ENCODE peak calls at places on chromosomes 13 and 19, in six cellular contexts. I is A549, K is K562, J is GM12878, S is endothelial cell of umbilical vein, A is HepG2. F is an unnamed sample.
A peak's percentile ranks its signal among the peaks of the same experiment; 100 is the strongest.

GRCh38 chr13:34816118-34816517 is 126.0 kb upstream of the NBEA start:
- DNase-seq in I (no peak), K (no peak), J (no peak), S (no peak), A (no peak), F (no peak)

GRCh38 chr19:41226053-41226873 is 7.2 kb downstream of the AXL start:
- DNase-seq in I (peak; percentile 97), K (peak; percentile 93), J (no peak), S (peak; percentile 59), A (peak; percentile 68), F (peak; percentile 81)

GRCh38 chr13:112532837-112533745 is 54.9 kb downstream of the TUBGCP3 start:
- DNase-seq in I (no peak), K (no peak), J (no peak), S (no peak), A (no peak), F (peak; percentile 24)

GRCh38 chr19:18386543-18387251 is 739 bp downstream of the GDF15 start:
- DNase-seq in I (no peak), K (peak; percentile 43), J (no peak), S (no peak), A (no peak), F (no peak)

GRCh38 chr13:95099541-95099940 is 201.7 kb downstream of the ABCC4 start:
- DNase-seq in I (peak; percentile 27), K (no peak), J (no peak), S (peak; percentile 72), A (peak; percentile 36), F (no peak)

GRCh38 chr19:18650468-18651001 is 13.7 kb downstream of the KLHL26 start:
- DNase-seq in I (no peak), K (peak; percentile 62), J (no peak), S (peak; percentile 81), A (no peak), F (no peak)

GRCh38 chr13:37241786-37242185 is 136.3 kb upstream of the CSNK1A1L start:
- DNase-seq in I (no peak), K (no peak), J (no peak), S (no peak), A (no peak), F (no peak)

GRCh38 chr13:32407854-32408253 is 20.1 kb downstream of the N4BP2L1 start:
- DNase-seq in I (no peak), K (no peak), J (no peak), S (no peak), A (no peak), F (no peak)

GRCh38 chr13:66009241-66009640 is 1220.9 kb downstream of the PCDH9 start:
- DNase-seq in I (no peak), K (no peak), J (no peak), S (no peak), A (no peak), F (no peak)

GRCh38 chr19:34482380-34483250 is 1.1 kb downstream of the WTIP start:
- DNase-seq in I (peak; percentile 59), K (no peak), J (no peak), S (peak; percentile 30), A (no peak), F (no peak)

GRCh38 chr13:105037064-105037463 is 1498.4 kb downstream of the EFNB2 start:
- DNase-seq in I (no peak), K (no peak), J (no peak), S (peak; percentile 51), A (no peak), F (no peak)

GRCh38 chr19:12667903-12668302 is 1.3 kb downstream of the WDR83 start:
- DNase-seq in I (no peak), K (no peak), J (no peak), S (no peak), A (no peak), F (no peak)

GRCh38 chr13:101065314-101065713 is 351.0 kb downstream of the NALCN start:
- DNase-seq in I (no peak), K (no peak), J (no peak), S (no peak), A (no peak), F (no peak)

GRCh38 chr19:57239982-57240310 is 486 bp upstream of the ZNF805 start:
- DNase-seq in I (no peak), K (no peak), J (no peak), S (no peak), A (no peak), F (no peak)

GRCh38 chr13:103029798-103030197 is 36.4 kb downstream of the SLC10A2 start:
- DNase-seq in I (no peak), K (no peak), J (no peak), S (no peak), A (no peak), F (no peak)

GRCh38 chr19:52923782-52924593 is 760 bp upstream of the ZNF888 start:
- DNase-seq in I (no peak), K (peak; percentile 38), J (no peak), S (peak; percentile 6), A (peak; percentile 39), F (peak; percentile 89)

GRCh38 chr13:38483623-38484022 is 134.0 kb downstream of the UFM1 start:
- DNase-seq in I (no peak), K (no peak), J (no peak), S (no peak), A (no peak), F (peak; percentile 8)

GRCh38 chr19:52527954-52528326 is 472 bp downstream of the ZNF808 start:
- DNase-seq in I (no peak), K (peak; percentile 58), J (no peak), S (no peak), A (no peak), F (no peak)

GRCh38 chr13:82878536-82878935 is 1003.7 kb downstream of the SLITRK1 start:
- DNase-seq in I (no peak), K (no peak), J (no peak), S (no peak), A (no peak), F (no peak)

GRCh38 chr19:38383743-38384142 is 4.1 kb downstream of the GGN start:
- DNase-seq in I (no peak), K (no peak), J (no peak), S (no peak), A (no peak), F (no peak)

GRCh38 chr13:111853766-111854165 is 213.2 kb upstream of the SOX1 start:
- DNase-seq in I (no peak), K (no peak), J (no peak), S (no peak), A (no peak), F (no peak)

DNA sequence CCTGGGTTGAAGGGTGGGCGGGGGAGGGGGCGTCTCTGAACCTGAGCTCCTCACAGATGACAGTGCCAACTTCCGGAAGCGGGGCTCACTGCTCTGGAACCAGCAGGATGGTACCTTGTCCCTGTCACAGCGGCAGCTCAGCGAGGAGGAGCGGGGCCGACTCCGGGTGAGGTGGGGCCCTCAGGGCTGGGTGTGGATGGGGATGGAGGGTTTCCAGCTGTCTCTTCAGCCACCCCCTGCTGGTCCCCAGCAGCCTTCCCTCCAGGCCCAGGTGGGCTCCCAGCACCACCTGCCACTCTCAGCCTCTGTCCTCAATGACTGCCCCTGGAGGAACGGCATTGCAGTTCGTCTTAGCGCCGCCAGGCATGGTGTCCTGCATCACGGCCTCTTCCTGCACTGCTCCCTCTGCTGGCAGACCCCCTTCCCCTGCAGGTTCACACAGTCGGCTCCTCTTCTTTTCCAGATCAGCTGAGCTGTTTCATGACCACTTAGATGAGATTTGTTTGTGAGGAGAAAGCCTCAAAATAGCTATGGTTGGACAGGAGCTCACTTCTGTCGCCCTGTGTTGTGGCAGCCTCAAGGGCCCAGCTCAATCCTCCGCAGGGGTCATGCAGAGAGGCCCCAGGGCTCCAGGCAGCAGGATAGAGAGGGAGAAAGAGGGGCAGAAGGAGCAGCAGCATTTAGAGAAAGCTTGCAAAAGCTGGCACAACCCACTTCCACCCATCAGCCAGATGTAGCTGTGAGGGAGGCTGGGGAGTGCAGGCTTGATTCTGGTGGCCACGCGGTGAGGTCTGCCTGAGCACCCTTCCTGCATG is 2.5 kb upstream of the GARIN5A start:
- DNase-seq in I (peak; percentile 92), K (peak; percentile 73), J (no peak), S (no peak), A (peak; percentile 81), F (no peak)
- TF ChIP-seq MYC in I (no peak), K (no peak), J (no peak), S (no peak), A (no peak), F (peak; percentile 21)

GRCh38 chr13:39531646-39532045 is 71.3 kb downstream of the LHFPL6 start:
- DNase-seq in I (no peak), K (no peak), J (no peak), S (no peak), A (no peak), F (peak; percentile 7)
- TF ChIP-seq MYC in I (no peak), K (no peak), J (no peak), S (no peak), A (no peak), F (no peak)

DNA sequence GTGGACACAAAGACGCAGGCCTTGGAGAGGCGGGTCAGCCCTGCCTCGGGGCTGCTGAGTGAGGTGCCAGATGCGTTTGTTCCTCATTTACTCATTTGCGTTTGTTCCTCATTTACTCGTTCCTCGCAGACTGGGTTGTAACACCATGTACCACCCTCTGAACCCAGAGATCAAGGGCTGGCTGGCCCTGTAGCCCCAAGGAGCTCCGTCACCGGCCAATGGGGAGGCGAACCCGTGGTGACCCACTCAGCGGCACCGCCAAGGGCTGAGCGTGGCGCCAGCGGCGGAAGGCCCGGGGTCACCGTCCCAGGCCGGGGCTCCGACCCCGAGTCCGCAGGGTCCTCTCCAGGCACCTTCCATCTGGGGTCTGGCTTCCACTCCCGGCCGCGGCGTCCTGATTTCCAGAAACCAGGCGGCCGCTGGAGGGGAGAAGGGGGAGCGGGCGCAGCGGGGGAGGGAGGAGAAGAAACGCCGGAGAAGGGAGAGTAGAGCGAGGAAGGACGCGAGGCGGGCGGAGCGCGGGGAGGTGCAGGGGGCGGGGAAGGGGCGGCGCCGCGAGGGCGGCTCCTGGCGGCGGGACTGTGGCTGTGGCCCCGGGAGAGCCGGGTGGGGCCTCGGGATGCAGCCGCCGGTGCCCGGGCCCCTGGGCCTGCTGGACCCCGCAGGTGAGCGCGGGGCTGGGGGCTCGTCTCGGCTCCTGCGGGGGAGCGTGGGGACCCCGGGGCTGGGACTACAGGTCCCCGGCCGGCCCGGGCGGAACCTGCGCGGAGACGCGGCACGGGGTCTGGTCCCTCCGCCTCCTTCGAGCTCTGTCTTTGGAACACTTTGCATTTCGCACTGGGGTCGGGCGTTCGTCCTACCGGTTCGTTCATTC is at the start of gene TMEM255B:
- DNase-seq in I (peak; percentile 88), K (peak; percentile 90), J (no peak), S (peak; percentile 81), A (no peak), F (peak; percentile 90)
- TF ChIP-seq MYC in I (no peak), K (no peak), J (no peak), S (no peak), A (peak; percentile 8), F (peak; percentile 40)

DNA sequence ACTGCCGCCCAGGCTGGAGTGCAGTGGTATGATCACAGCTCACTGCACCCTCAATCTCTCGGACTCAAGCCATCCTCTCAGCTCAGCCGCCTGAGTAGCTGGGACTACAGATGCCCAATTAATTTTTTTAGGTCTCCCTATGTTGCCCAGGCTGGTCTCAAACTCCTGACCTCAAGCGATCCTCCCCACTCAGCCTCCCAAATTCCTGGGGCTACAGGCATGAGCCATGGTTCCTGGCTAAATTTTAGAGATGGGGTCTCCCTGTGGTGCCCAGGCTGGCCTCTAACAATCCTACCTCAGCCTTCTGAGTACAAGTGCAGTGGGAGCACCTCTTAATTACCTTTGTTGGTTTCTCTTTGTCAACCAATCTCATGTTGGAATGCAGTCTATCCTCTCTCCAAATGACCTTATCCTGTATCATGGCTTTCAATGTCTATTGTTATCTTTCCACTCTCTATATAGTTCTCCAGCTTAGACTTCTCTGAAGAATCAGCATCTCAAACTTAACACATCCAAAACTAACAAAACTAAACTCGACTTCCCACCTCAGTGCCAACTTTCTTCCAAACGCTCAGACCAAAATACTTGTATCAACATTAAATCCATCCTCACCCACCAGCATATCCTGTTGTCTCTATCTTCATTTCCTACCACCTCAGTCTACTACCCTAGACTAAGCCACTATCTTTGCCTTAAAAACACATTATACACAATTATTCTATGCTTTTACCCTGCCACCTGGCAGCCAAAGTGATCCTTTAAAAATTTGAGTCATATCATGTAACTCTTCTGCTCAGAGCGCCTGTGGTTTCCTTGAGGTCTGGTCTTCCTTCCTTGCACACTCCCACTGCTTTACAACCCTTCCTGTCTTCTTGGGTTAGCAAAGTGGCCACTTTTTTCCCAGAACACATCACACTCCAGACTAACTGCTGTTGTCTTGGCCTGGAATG is 6.7 kb downstream of the TPT1 start:
- DNase-seq in I (no peak), K (no peak), J (no peak), S (peak; percentile 45), A (no peak), F (peak; percentile 88)
- TF ChIP-seq MYC in I (no peak), K (no peak), J (no peak), S (no peak), A (no peak), F (no peak)

F was measured in NB4.